ENCODE peak calls at places on chromosomes 7 and 10, in nine cellular contexts. One of them, this sample, is unnamed.
A peak's percentile ranks its signal among the peaks of the same experiment; 100 is the strongest.

GRCh38 chr7:30150711-30151110 is 15.9 kb downstream of the MTURN start:
- DNase-seq in nephron progenitor cell: no peak
- DNase-seq in skeletal muscle cell: no peak
- DNase-seq in cardiac septum: no peak
- DNase-seq in NCI-H1105: no peak
- DNase-seq in testis: no peak
- DNase-seq in activated naive CD4-positive, alpha-beta T cell treated with anti-CD3 and anti-CD28 coated beads, Interleukin-2, amount 10 ng/mL, durations not matched to agents 7 days and 5 days: no peak
- DNase-seq in fibroblast of lung: no peak
- DNase-seq in stimulated activated CD4-positive, alpha-beta T cell treated with anti-CD3 and anti-CD28 coated beads, Interleukin-15, amount 100 ng/mL, for 1 hour: no peak
- DNase-seq in this sample: no peak

GRCh38 chr10:10471758-10472157 is 545.9 kb upstream of the CELF2 start:
- DNase-seq in cardiac septum: no peak
- DNase-seq in stimulated activated CD4-positive, alpha-beta T cell treated with anti-CD3 and anti-CD28 coated beads, Interleukin-15, amount 100 ng/mL, for 1 hour: no peak
- DNase-seq in NCI-H1105: no peak
- DNase-seq in skeletal muscle cell: no peak
- DNase-seq in nephron progenitor cell: no peak
- DNase-seq in activated naive CD4-positive, alpha-beta T cell treated with anti-CD3 and anti-CD28 coated beads, Interleukin-2, amount 10 ng/mL, durations not matched to agents 7 days and 5 days: no peak
- DNase-seq in fibroblast of lung: no peak
- DNase-seq in testis: no peak
- DNase-seq in this sample: no peak

GRCh38 chr10:71651953-71652352 is 67.6 kb downstream of the C10orf105 start:
- DNase-seq in activated naive CD4-positive, alpha-beta T cell treated with anti-CD3 and anti-CD28 coated beads, Interleukin-2, amount 10 ng/mL, durations not matched to agents 7 days and 5 days: no peak
- DNase-seq in testis: no peak
- DNase-seq in fibroblast of lung: no peak
- DNase-seq in nephron progenitor cell: no peak
- DNase-seq in cardiac septum: no peak
- DNase-seq in NCI-H1105: no peak
- DNase-seq in skeletal muscle cell: no peak
- DNase-seq in stimulated activated CD4-positive, alpha-beta T cell treated with anti-CD3 and anti-CD28 coated beads, Interleukin-15, amount 100 ng/mL, for 1 hour: no peak
- DNase-seq in this sample: no peak

GRCh38 chr7:101936223-101936611 is 118.8 kb downstream of the CUX1 start:
- DNase-seq in stimulated activated CD4-positive, alpha-beta T cell treated with anti-CD3 and anti-CD28 coated beads, Interleukin-15, amount 100 ng/mL, for 1 hour: no peak
- DNase-seq in testis: no peak
- DNase-seq in fibroblast of lung: no peak
- DNase-seq in skeletal muscle cell: no peak
- DNase-seq in cardiac septum: no peak
- DNase-seq in nephron progenitor cell: no peak
- DNase-seq in NCI-H1105: no peak
- DNase-seq in activated naive CD4-positive, alpha-beta T cell treated with anti-CD3 and anti-CD28 coated beads, Interleukin-2, amount 10 ng/mL, durations not matched to agents 7 days and 5 days: no peak
- DNase-seq in this sample: no peak

GRCh38 chr10:45353176-45353575 is 20.8 kb upstream of the ALOX5 start:
- DNase-seq in testis: no peak
- DNase-seq in cardiac septum: no peak
- DNase-seq in activated naive CD4-positive, alpha-beta T cell treated with anti-CD3 and anti-CD28 coated beads, Interleukin-2, amount 10 ng/mL, durations not matched to agents 7 days and 5 days: no peak
- DNase-seq in skeletal muscle cell: no peak
- DNase-seq in fibroblast of lung: no peak
- DNase-seq in NCI-H1105: no peak
- DNase-seq in stimulated activated CD4-positive, alpha-beta T cell treated with anti-CD3 and anti-CD28 coated beads, Interleukin-15, amount 100 ng/mL, for 1 hour: no peak
- DNase-seq in nephron progenitor cell: no peak
- DNase-seq in this sample: no peak

GRCh38 chr10:46284286-46285229 is 2.2 kb upstream of the ANTXRL start:
- DNase-seq in activated naive CD4-positive, alpha-beta T cell treated with anti-CD3 and anti-CD28 coated beads, Interleukin-2, amount 10 ng/mL, durations not matched to agents 7 days and 5 days: peak; percentile 89
- DNase-seq in stimulated activated CD4-positive, alpha-beta T cell treated with anti-CD3 and anti-CD28 coated beads, Interleukin-15, amount 100 ng/mL, for 1 hour: peak; percentile 64
- DNase-seq in cardiac septum: peak; percentile 94
- DNase-seq in NCI-H1105: peak; percentile 70
- DNase-seq in nephron progenitor cell: peak; percentile 84
- DNase-seq in testis: peak; percentile 91
- DNase-seq in fibroblast of lung: peak; percentile 56
- DNase-seq in skeletal muscle cell: peak; percentile 9
- DNase-seq in this sample: peak; percentile 68

GRCh38 chr7:124765401-124766352 is at the start of gene GPR37:
- DNase-seq in NCI-H1105: peak; percentile 60
- DNase-seq in fibroblast of lung: peak; percentile 90
- DNase-seq in skeletal muscle cell: peak; percentile 3
- DNase-seq in activated naive CD4-positive, alpha-beta T cell treated with anti-CD3 and anti-CD28 coated beads, Interleukin-2, amount 10 ng/mL, durations not matched to agents 7 days and 5 days: peak; percentile 45
- DNase-seq in stimulated activated CD4-positive, alpha-beta T cell treated with anti-CD3 and anti-CD28 coated beads, Interleukin-15, amount 100 ng/mL, for 1 hour: no peak
- DNase-seq in nephron progenitor cell: peak; percentile 76
- DNase-seq in testis: peak; percentile 89
- DNase-seq in cardiac septum: no peak
- DNase-seq in this sample: peak; percentile 80

GRCh38 chr7:155738652-155739537 is 73.4 kb downstream of the SHH start:
- DNase-seq in stimulated activated CD4-positive, alpha-beta T cell treated with anti-CD3 and anti-CD28 coated beads, Interleukin-15, amount 100 ng/mL, for 1 hour: no peak
- DNase-seq in NCI-H1105: no peak
- DNase-seq in testis: peak; percentile 92
- DNase-seq in fibroblast of lung: peak; percentile 83
- DNase-seq in activated naive CD4-positive, alpha-beta T cell treated with anti-CD3 and anti-CD28 coated beads, Interleukin-2, amount 10 ng/mL, durations not matched to agents 7 days and 5 days: peak; percentile 80
- DNase-seq in nephron progenitor cell: peak; percentile 64
- DNase-seq in cardiac septum: peak; percentile 84
- DNase-seq in skeletal muscle cell: peak; percentile 33
- DNase-seq in this sample: peak; percentile 66

GRCh38 chr10:64041989-64042490 is 520.8 kb downstream of the REEP3 start:
- DNase-seq in cardiac septum: no peak
- DNase-seq in nephron progenitor cell: no peak
- DNase-seq in NCI-H1105: no peak
- DNase-seq in fibroblast of lung: no peak
- DNase-seq in stimulated activated CD4-positive, alpha-beta T cell treated with anti-CD3 and anti-CD28 coated beads, Interleukin-15, amount 100 ng/mL, for 1 hour: no peak
- DNase-seq in skeletal muscle cell: no peak
- DNase-seq in activated naive CD4-positive, alpha-beta T cell treated with anti-CD3 and anti-CD28 coated beads, Interleukin-2, amount 10 ng/mL, durations not matched to agents 7 days and 5 days: no peak
- DNase-seq in testis: no peak
- DNase-seq in this sample: no peak